ENCODE peak calls at places on chromosome 11, in six cellular contexts. F, U, L, W, T and O are unnamed samples.

GRCh38 chr11:74013141-74013540 is 4.3 kb upstream of the UCP3 start:
- DNase-seq in F (no peak), U (no peak), L (no peak), W (no peak), T (no peak), O (no peak)

GRCh38 chr11:47499614-47500013 is 50.7 kb upstream of the RAPSN start:
- DNase-seq in F (no peak), U (no peak), L (no peak), W (peak), T (no peak), O (no peak)

GRCh38 chr11:27933992-27934829 is 173.7 kb downstream of the KIF18A start:
- DNase-seq in F (no peak), U (no peak), L (no peak), W (no peak), T (no peak), O (no peak)

GRCh38 chr11:120717623-120718022 is 206.1 kb downstream of the GRIK4 start:
- DNase-seq in F (no peak), U (no peak), L (no peak), W (no peak), T (no peak), O (no peak)

GRCh38 chr11:123197711-123198110 is 2.7 kb upstream of the CLMP start:
- DNase-seq in F (no peak), U (no peak), L (no peak), W (no peak), T (no peak), O (peak)

GRCh38 chr11:48107188-48107704 is 109.4 kb upstream of the OR4B1 start:
- DNase-seq in F (no peak), U (no peak), L (peak), W (no peak), T (no peak), O (peak)

GRCh38 chr11:63804259-63804658 is 9.0 kb upstream of the SPINDOC start:
- DNase-seq in F (no peak), U (no peak), L (no peak), W (no peak), T (no peak), O (no peak)

GRCh38 chr11:124943242-124943641 is 7.4 kb upstream of the HEPACAM start:
- DNase-seq in F (no peak), U (no peak), L (no peak), W (no peak), T (no peak), O (no peak)

GRCh38 chr11:26510201-26510600 is 61.9 kb downstream of the MUC15 start:
- DNase-seq in F (no peak), U (no peak), L (no peak), W (no peak), T (no peak), O (no peak)

GRCh38 chr11:43222215-43222614 is 89.6 kb upstream of the API5 start:
- DNase-seq in F (no peak), U (no peak), L (no peak), W (no peak), T (no peak), O (no peak)

GRCh38 chr11:74520927-74521665 is 27.6 kb upstream of the LIPT2 start:
- DNase-seq in F (no peak), U (no peak), L (no peak), W (no peak), T (no peak), O (no peak)

GRCh38 chr11:6612816-6613136 is 760 bp upstream of the TAF10 start:
- DNase-seq in F (no peak), U (no peak), L (no peak), W (peak), T (no peak), O (no peak)

GRCh38 chr11:121246769-121247035 is 45.9 kb upstream of the SC5D start:
- DNase-seq in F (no peak), U (no peak), L (no peak), W (no peak), T (no peak), O (no peak)